ENCODE peak calls at places on chromosomes 3 and 15, in ten cellular contexts. One of them, this sample, is unnamed.

GRCh38 chr3:292038-292437 is 95.5 kb downstream of the CHL1 start:
- DNase-seq in NCI-H69: no peak
- DNase-seq in NCI-H748 treated with DMSO at 0.1 percent for 48 hours: no peak
- DNase-seq in AG04449: no peak
- DNase-seq in naive thymus-derived CD4-positive, alpha-beta T cell: no peak
- DNase-seq in T-helper 1 cell: no peak
- DNase-seq in amygdala: no peak
- DNase-seq in activated CD8-positive, alpha-beta memory T cell treated with anti-CD3 and anti-CD28 coated beads for 1 hour: no peak
- DNase-seq in nephron progenitor cell: no peak
- DNase-seq in occipital lobe: no peak
- DNase-seq in this sample: no peak

GRCh38 chr3:61772439-61772838 is 211.1 kb downstream of the PTPRG start:
- DNase-seq in naive thymus-derived CD4-positive, alpha-beta T cell: no peak
- DNase-seq in occipital lobe: no peak
- DNase-seq in T-helper 1 cell: no peak
- DNase-seq in NCI-H69: no peak
- DNase-seq in activated CD8-positive, alpha-beta memory T cell treated with anti-CD3 and anti-CD28 coated beads for 1 hour: no peak
- DNase-seq in amygdala: no peak
- DNase-seq in nephron progenitor cell: no peak
- DNase-seq in NCI-H748 treated with DMSO at 0.1 percent for 48 hours: no peak
- DNase-seq in AG04449: peak
- DNase-seq in this sample: no peak

GRCh38 chr3:155938409-155938808 is 68.0 kb downstream of the GMPS start:
- DNase-seq in activated CD8-positive, alpha-beta memory T cell treated with anti-CD3 and anti-CD28 coated beads for 1 hour: no peak
- DNase-seq in amygdala: no peak
- DNase-seq in nephron progenitor cell: no peak
- DNase-seq in T-helper 1 cell: no peak
- DNase-seq in occipital lobe: no peak
- DNase-seq in AG04449: no peak
- DNase-seq in NCI-H69: no peak
- DNase-seq in NCI-H748 treated with DMSO at 0.1 percent for 48 hours: no peak
- DNase-seq in naive thymus-derived CD4-positive, alpha-beta T cell: no peak
- DNase-seq in this sample: no peak

GRCh38 chr3:15120986-15121385 is 22.0 kb upstream of the RBSN start:
- DNase-seq in nephron progenitor cell: no peak
- DNase-seq in occipital lobe: no peak
- DNase-seq in NCI-H748 treated with DMSO at 0.1 percent for 48 hours: no peak
- DNase-seq in NCI-H69: peak
- DNase-seq in AG04449: no peak
- DNase-seq in T-helper 1 cell: no peak
- DNase-seq in amygdala: no peak
- DNase-seq in activated CD8-positive, alpha-beta memory T cell treated with anti-CD3 and anti-CD28 coated beads for 1 hour: no peak
- DNase-seq in naive thymus-derived CD4-positive, alpha-beta T cell: no peak
- DNase-seq in this sample: no peak

GRCh38 chr15:69941931-69942471 is 155.7 kb downstream of the TLE3 start:
- DNase-seq in T-helper 1 cell: no peak
- DNase-seq in amygdala: no peak
- DNase-seq in NCI-H69: peak
- DNase-seq in nephron progenitor cell: no peak
- DNase-seq in NCI-H748 treated with DMSO at 0.1 percent for 48 hours: no peak
- DNase-seq in AG04449: no peak
- DNase-seq in naive thymus-derived CD4-positive, alpha-beta T cell: no peak
- DNase-seq in activated CD8-positive, alpha-beta memory T cell treated with anti-CD3 and anti-CD28 coated beads for 1 hour: no peak
- DNase-seq in occipital lobe: no peak
- DNase-seq in this sample: no peak

GRCh38 chr3:70064194-70064787 is 64.8 kb downstream of the SAMMSON start:
- DNase-seq in T-helper 1 cell: no peak
- DNase-seq in amygdala: no peak
- DNase-seq in activated CD8-positive, alpha-beta memory T cell treated with anti-CD3 and anti-CD28 coated beads for 1 hour: no peak
- DNase-seq in nephron progenitor cell: peak
- DNase-seq in occipital lobe: no peak
- DNase-seq in NCI-H69: peak
- DNase-seq in naive thymus-derived CD4-positive, alpha-beta T cell: no peak
- DNase-seq in AG04449: no peak
- DNase-seq in NCI-H748 treated with DMSO at 0.1 percent for 48 hours: peak
- DNase-seq in this sample: no peak

GRCh38 chr15:74851960-74852359 is 9.0 kb upstream of the ULK3 start:
- DNase-seq in amygdala: no peak
- DNase-seq in occipital lobe: no peak
- DNase-seq in naive thymus-derived CD4-positive, alpha-beta T cell: no peak
- DNase-seq in activated CD8-positive, alpha-beta memory T cell treated with anti-CD3 and anti-CD28 coated beads for 1 hour: no peak
- DNase-seq in AG04449: no peak
- DNase-seq in T-helper 1 cell: no peak
- DNase-seq in NCI-H69: no peak
- DNase-seq in NCI-H748 treated with DMSO at 0.1 percent for 48 hours: no peak
- DNase-seq in nephron progenitor cell: no peak
- DNase-seq in this sample: no peak

GRCh38 chr15:69096197-69096596 is 64.2 kb upstream of the GLCE start:
- DNase-seq in NCI-H69: peak
- DNase-seq in T-helper 1 cell: no peak
- DNase-seq in occipital lobe: no peak
- DNase-seq in activated CD8-positive, alpha-beta memory T cell treated with anti-CD3 and anti-CD28 coated beads for 1 hour: no peak
- DNase-seq in amygdala: no peak
- DNase-seq in AG04449: no peak
- DNase-seq in naive thymus-derived CD4-positive, alpha-beta T cell: no peak
- DNase-seq in NCI-H748 treated with DMSO at 0.1 percent for 48 hours: no peak
- DNase-seq in nephron progenitor cell: no peak
- DNase-seq in this sample: no peak

GRCh38 chr3:141063831-141064230 is 12.7 kb downstream of the SPSB4 start:
- DNase-seq in AG04449: no peak
- DNase-seq in activated CD8-positive, alpha-beta memory T cell treated with anti-CD3 and anti-CD28 coated beads for 1 hour: no peak
- DNase-seq in NCI-H748 treated with DMSO at 0.1 percent for 48 hours: no peak
- DNase-seq in occipital lobe: no peak
- DNase-seq in nephron progenitor cell: no peak
- DNase-seq in naive thymus-derived CD4-positive, alpha-beta T cell: no peak
- DNase-seq in T-helper 1 cell: no peak
- DNase-seq in amygdala: no peak
- DNase-seq in NCI-H69: peak
- DNase-seq in this sample: no peak

GRCh38 chr3:183975981-183976662 is 41.6 kb downstream of the ABCC5 start:
- DNase-seq in nephron progenitor cell: no peak
- DNase-seq in AG04449: no peak
- DNase-seq in occipital lobe: no peak
- DNase-seq in activated CD8-positive, alpha-beta memory T cell treated with anti-CD3 and anti-CD28 coated beads for 1 hour: no peak
- DNase-seq in NCI-H69: no peak
- DNase-seq in NCI-H748 treated with DMSO at 0.1 percent for 48 hours: no peak
- DNase-seq in naive thymus-derived CD4-positive, alpha-beta T cell: no peak
- DNase-seq in amygdala: no peak
- DNase-seq in T-helper 1 cell: no peak
- DNase-seq in this sample: no peak

GRCh38 chr3:136070953-136071949 is 105.7 kb downstream of the PPP2R3A start:
- DNase-seq in activated CD8-positive, alpha-beta memory T cell treated with anti-CD3 and anti-CD28 coated beads for 1 hour: no peak
- DNase-seq in nephron progenitor cell: no peak
- DNase-seq in occipital lobe: no peak
- DNase-seq in naive thymus-derived CD4-positive, alpha-beta T cell: no peak
- DNase-seq in AG04449: no peak
- DNase-seq in amygdala: no peak
- DNase-seq in NCI-H69: no peak
- DNase-seq in T-helper 1 cell: no peak
- DNase-seq in NCI-H748 treated with DMSO at 0.1 percent for 48 hours: no peak
- DNase-seq in this sample: no peak

GRCh38 chr15:64247906-64248541 is 85.2 kb upstream of the PPIB start:
- DNase-seq in NCI-H748 treated with DMSO at 0.1 percent for 48 hours: peak
- DNase-seq in activated CD8-positive, alpha-beta memory T cell treated with anti-CD3 and anti-CD28 coated beads for 1 hour: no peak
- DNase-seq in nephron progenitor cell: no peak
- DNase-seq in T-helper 1 cell: no peak
- DNase-seq in NCI-H69: peak
- DNase-seq in occipital lobe: peak
- DNase-seq in AG04449: peak
- DNase-seq in amygdala: no peak
- DNase-seq in naive thymus-derived CD4-positive, alpha-beta T cell: no peak
- DNase-seq in this sample: no peak

GRCh38 chr3:43213631-43214030 is 72.7 kb upstream of the SNRK start:
- DNase-seq in activated CD8-positive, alpha-beta memory T cell treated with anti-CD3 and anti-CD28 coated beads for 1 hour: no peak
- DNase-seq in amygdala: no peak
- DNase-seq in AG04449: no peak
- DNase-seq in occipital lobe: no peak
- DNase-seq in NCI-H748 treated with DMSO at 0.1 percent for 48 hours: no peak
- DNase-seq in NCI-H69: no peak
- DNase-seq in naive thymus-derived CD4-positive, alpha-beta T cell: no peak
- DNase-seq in nephron progenitor cell: no peak
- DNase-seq in T-helper 1 cell: no peak
- DNase-seq in this sample: no peak

GRCh38 chr3:11362600-11362999 is 90.4 kb downstream of the ATG7 start:
- DNase-seq in AG04449: no peak
- DNase-seq in NCI-H69: no peak
- DNase-seq in activated CD8-positive, alpha-beta memory T cell treated with anti-CD3 and anti-CD28 coated beads for 1 hour: no peak
- DNase-seq in amygdala: no peak
- DNase-seq in occipital lobe: no peak
- DNase-seq in naive thymus-derived CD4-positive, alpha-beta T cell: no peak
- DNase-seq in NCI-H748 treated with DMSO at 0.1 percent for 48 hours: no peak
- DNase-seq in nephron progenitor cell: no peak
- DNase-seq in T-helper 1 cell: no peak
- DNase-seq in this sample: no peak

GRCh38 chr3:37773925-37774324 is 87.8 kb upstream of the CTDSPL start:
- DNase-seq in amygdala: no peak
- DNase-seq in NCI-H748 treated with DMSO at 0.1 percent for 48 hours: no peak
- DNase-seq in nephron progenitor cell: no peak
- DNase-seq in activated CD8-positive, alpha-beta memory T cell treated with anti-CD3 and anti-CD28 coated beads for 1 hour: no peak
- DNase-seq in naive thymus-derived CD4-positive, alpha-beta T cell: no peak
- DNase-seq in NCI-H69: no peak
- DNase-seq in AG04449: no peak
- DNase-seq in T-helper 1 cell: no peak
- DNase-seq in occipital lobe: no peak
- DNase-seq in this sample: no peak

GRCh38 chr3:5463986-5464385 is 276.5 kb downstream of the EDEM1 start:
- DNase-seq in naive thymus-derived CD4-positive, alpha-beta T cell: no peak
- DNase-seq in T-helper 1 cell: no peak
- DNase-seq in NCI-H69: no peak
- DNase-seq in nephron progenitor cell: no peak
- DNase-seq in occipital lobe: no peak
- DNase-seq in amygdala: no peak
- DNase-seq in activated CD8-positive, alpha-beta memory T cell treated with anti-CD3 and anti-CD28 coated beads for 1 hour: no peak
- DNase-seq in NCI-H748 treated with DMSO at 0.1 percent for 48 hours: no peak
- DNase-seq in AG04449: no peak
- DNase-seq in this sample: no peak

GRCh38 chr15:40080847-40081246 is 27.8 kb downstream of the BMF start:
- DNase-seq in NCI-H69: no peak
- DNase-seq in naive thymus-derived CD4-positive, alpha-beta T cell: no peak
- DNase-seq in nephron progenitor cell: no peak
- DNase-seq in occipital lobe: no peak
- DNase-seq in amygdala: no peak
- DNase-seq in NCI-H748 treated with DMSO at 0.1 percent for 48 hours: no peak
- DNase-seq in AG04449: no peak
- DNase-seq in T-helper 1 cell: no peak
- DNase-seq in activated CD8-positive, alpha-beta memory T cell treated with anti-CD3 and anti-CD28 coated beads for 1 hour: no peak
- DNase-seq in this sample: no peak

GRCh38 chr15:55289573-55290360 is at the start of gene RAB27A:
- DNase-seq in amygdala: no peak
- DNase-seq in nephron progenitor cell: peak
- DNase-seq in AG04449: no peak
- DNase-seq in naive thymus-derived CD4-positive, alpha-beta T cell: peak
- DNase-seq in activated CD8-positive, alpha-beta memory T cell treated with anti-CD3 and anti-CD28 coated beads for 1 hour: peak
- DNase-seq in T-helper 1 cell: peak
- DNase-seq in NCI-H748 treated with DMSO at 0.1 percent for 48 hours: no peak
- DNase-seq in NCI-H69: peak
- DNase-seq in occipital lobe: peak
- DNase-seq in this sample: peak

GRCh38 chr15:98083203-98083910 is 122.9 kb downstream of the ARRDC4 start:
- DNase-seq in occipital lobe: no peak
- DNase-seq in NCI-H69: peak
- DNase-seq in AG04449: no peak
- DNase-seq in NCI-H748 treated with DMSO at 0.1 percent for 48 hours: no peak
- DNase-seq in activated CD8-positive, alpha-beta memory T cell treated with anti-CD3 and anti-CD28 coated beads for 1 hour: no peak
- DNase-seq in naive thymus-derived CD4-positive, alpha-beta T cell: no peak
- DNase-seq in nephron progenitor cell: no peak
- DNase-seq in T-helper 1 cell: no peak
- DNase-seq in amygdala: no peak
- DNase-seq in this sample: no peak

GRCh38 chr3:120622870-120623718 is 27.0 kb downstream of the NDUFB4 start:
- DNase-seq in T-helper 1 cell: no peak
- DNase-seq in activated CD8-positive, alpha-beta memory T cell treated with anti-CD3 and anti-CD28 coated beads for 1 hour: no peak
- DNase-seq in naive thymus-derived CD4-positive, alpha-beta T cell: no peak
- DNase-seq in amygdala: no peak
- DNase-seq in occipital lobe: no peak
- DNase-seq in AG04449: peak
- DNase-seq in NCI-H69: peak
- DNase-seq in NCI-H748 treated with DMSO at 0.1 percent for 48 hours: no peak
- DNase-seq in nephron progenitor cell: peak
- DNase-seq in this sample: no peak

GRCh38 chr3:125185758-125186245 is 26.7 kb downstream of the SLC12A8 start:
- DNase-seq in NCI-H69: no peak
- DNase-seq in T-helper 1 cell: no peak
- DNase-seq in AG04449: no peak
- DNase-seq in amygdala: no peak
- DNase-seq in nephron progenitor cell: no peak
- DNase-seq in activated CD8-positive, alpha-beta memory T cell treated with anti-CD3 and anti-CD28 coated beads for 1 hour: no peak
- DNase-seq in occipital lobe: no peak
- DNase-seq in NCI-H748 treated with DMSO at 0.1 percent for 48 hours: no peak
- DNase-seq in naive thymus-derived CD4-positive, alpha-beta T cell: no peak
- DNase-seq in this sample: no peak

GRCh38 chr3:128074851-128075515 is 22.7 kb downstream of the SEC61A1 start:
- DNase-seq in amygdala: no peak
- DNase-seq in T-helper 1 cell: no peak
- DNase-seq in naive thymus-derived CD4-positive, alpha-beta T cell: no peak
- DNase-seq in NCI-H69: peak
- DNase-seq in nephron progenitor cell: no peak
- DNase-seq in activated CD8-positive, alpha-beta memory T cell treated with anti-CD3 and anti-CD28 coated beads for 1 hour: no peak
- DNase-seq in occipital lobe: no peak
- DNase-seq in NCI-H748 treated with DMSO at 0.1 percent for 48 hours: no peak
- DNase-seq in AG04449: no peak
- DNase-seq in this sample: no peak

GRCh38 chr3:126997455-126998038 is 14.6 kb downstream of the PLXNA1 start:
- DNase-seq in amygdala: no peak
- DNase-seq in nephron progenitor cell: no peak
- DNase-seq in T-helper 1 cell: no peak
- DNase-seq in NCI-H748 treated with DMSO at 0.1 percent for 48 hours: no peak
- DNase-seq in AG04449: no peak
- DNase-seq in activated CD8-positive, alpha-beta memory T cell treated with anti-CD3 and anti-CD28 coated beads for 1 hour: no peak
- DNase-seq in NCI-H69: no peak
- DNase-seq in occipital lobe: no peak
- DNase-seq in naive thymus-derived CD4-positive, alpha-beta T cell: no peak
- DNase-seq in this sample: no peak

GRCh38 chr3:103906304-103906703 is 1460.4 kb upstream of the ALCAM start:
- DNase-seq in occipital lobe: no peak
- DNase-seq in T-helper 1 cell: no peak
- DNase-seq in AG04449: no peak
- DNase-seq in nephron progenitor cell: no peak
- DNase-seq in amygdala: no peak
- DNase-seq in naive thymus-derived CD4-positive, alpha-beta T cell: no peak
- DNase-seq in activated CD8-positive, alpha-beta memory T cell treated with anti-CD3 and anti-CD28 coated beads for 1 hour: no peak
- DNase-seq in NCI-H69: no peak
- DNase-seq in NCI-H748 treated with DMSO at 0.1 percent for 48 hours: no peak
- DNase-seq in this sample: no peak

GRCh38 chr3:129609591-129610169 is 3.2 kb upstream of the PLXND1 start:
- DNase-seq in naive thymus-derived CD4-positive, alpha-beta T cell: no peak
- DNase-seq in NCI-H748 treated with DMSO at 0.1 percent for 48 hours: no peak
- DNase-seq in occipital lobe: no peak
- DNase-seq in nephron progenitor cell: no peak
- DNase-seq in AG04449: no peak
- DNase-seq in activated CD8-positive, alpha-beta memory T cell treated with anti-CD3 and anti-CD28 coated beads for 1 hour: no peak
- DNase-seq in amygdala: no peak
- DNase-seq in NCI-H69: no peak
- DNase-seq in T-helper 1 cell: no peak
- DNase-seq in this sample: no peak

GRCh38 chr3:38168151-38168987 is 3.0 kb downstream of the OXSR1 start:
- DNase-seq in nephron progenitor cell: no peak
- DNase-seq in AG04449: no peak
- DNase-seq in naive thymus-derived CD4-positive, alpha-beta T cell: no peak
- DNase-seq in T-helper 1 cell: no peak
- DNase-seq in activated CD8-positive, alpha-beta memory T cell treated with anti-CD3 and anti-CD28 coated beads for 1 hour: no peak
- DNase-seq in NCI-H748 treated with DMSO at 0.1 percent for 48 hours: no peak
- DNase-seq in occipital lobe: no peak
- DNase-seq in NCI-H69: no peak
- DNase-seq in amygdala: no peak
- DNase-seq in this sample: no peak

GRCh38 chr15:88994286-88994685 is 81.1 kb upstream of the MFGE8 start:
- DNase-seq in naive thymus-derived CD4-positive, alpha-beta T cell: no peak
- DNase-seq in occipital lobe: no peak
- DNase-seq in NCI-H69: no peak
- DNase-seq in NCI-H748 treated with DMSO at 0.1 percent for 48 hours: no peak
- DNase-seq in amygdala: no peak
- DNase-seq in nephron progenitor cell: no peak
- DNase-seq in activated CD8-positive, alpha-beta memory T cell treated with anti-CD3 and anti-CD28 coated beads for 1 hour: no peak
- DNase-seq in T-helper 1 cell: no peak
- DNase-seq in AG04449: no peak
- DNase-seq in this sample: no peak

GRCh38 chr15:93051236-93052089 is 37.5 kb downstream of the RGMA start:
- DNase-seq in NCI-H748 treated with DMSO at 0.1 percent for 48 hours: no peak
- DNase-seq in activated CD8-positive, alpha-beta memory T cell treated with anti-CD3 and anti-CD28 coated beads for 1 hour: no peak
- DNase-seq in T-helper 1 cell: no peak
- DNase-seq in occipital lobe: no peak
- DNase-seq in naive thymus-derived CD4-positive, alpha-beta T cell: no peak
- DNase-seq in AG04449: no peak
- DNase-seq in amygdala: no peak
- DNase-seq in nephron progenitor cell: no peak
- DNase-seq in NCI-H69: no peak
- DNase-seq in this sample: no peak

This sample was measured in stimulated activated CD8-positive, alpha-beta memory T cell treated with anti-CD3 and anti-CD28 coated beads, Interleukin-15, amount 100 ng/mL, for 4 hours.